ENCODE peak calls at places on chromosomes 3 and 15, in six cellular contexts. U is stimulated activated CD8-positive, alpha-beta memory T cell treated with anti-CD3 and anti-CD28 coated beads, Interleukin-4, amount 100 ng/mL, for 1 hour; L is amniotic stem cell; D is T1000; H is cardiac fibroblast; B is T-helper 9 cell. J is an unnamed sample.

GRCh38 chr3:5645311-5646029 is 458.0 kb downstream of the EDEM1 start:
- DNase-seq in U (no peak), L (no peak), D (no peak), H (no peak), B (no peak), J (no peak)

GRCh38 chr15:24985224-24985623 is 30.4 kb downstream of the SNRPN start:
- DNase-seq in L (no peak), D (no peak), B (no peak), H (no peak), U (no peak), J (no peak)

GRCh38 chr3:30342319-30343060 is 263.9 kb upstream of the TGFBR2 start:
- DNase-seq in U (no peak), D (peak; percentile 37), H (peak; percentile 98), L (peak; percentile 90), B (no peak), J (no peak)

GRCh38 chr15:83766326-83766725 is 112.4 kb downstream of the ADAMTSL3 start:
- DNase-seq in L (no peak), U (no peak), B (no peak), D (no peak), H (peak; percentile 9), J (no peak)

GRCh38 chr15:32956006-32956405 is 238.2 kb downstream of the GREM1 start:
- DNase-seq in D (no peak), B (no peak), H (peak; percentile 91), U (no peak), L (peak; percentile 53), J (no peak)

GRCh38 chr15:85133709-85134108 is 152.1 kb downstream of the PDE8A start:
- DNase-seq in H (no peak), D (no peak), B (no peak), U (no peak), L (no peak), J (no peak)

GRCh38 chr15:82937659-82938058 is 14.9 kb downstream of the HOMER2 start:
- DNase-seq in U (no peak), L (no peak), D (no peak), H (no peak), B (no peak), J (no peak)

GRCh38 chr15:73483053-73483452 is 40.1 kb downstream of the REC114 start:
- DNase-seq in B (no peak), L (no peak), D (no peak), U (no peak), H (no peak), J (no peak)

GRCh38 chr15:93987068-93987467 is 244.3 kb upstream of the MCTP2 start:
- DNase-seq in L (no peak), U (no peak), B (peak; percentile 12), H (no peak), D (no peak), J (peak; percentile 32)

GRCh38 chr3:140303875-140304274 is 368.9 kb downstream of the CLSTN2 start:
- DNase-seq in H (no peak), U (no peak), L (no peak), D (no peak), B (no peak), J (no peak)

GRCh38 chr3:34015204-34016142 is 217.0 kb downstream of the PDCD6IP start:
- DNase-seq in U (no peak), D (no peak), B (no peak), L (no peak), H (peak; percentile 44), J (no peak)

GRCh38 chr3:142595581-142595950 is 627 bp upstream of the PLS1 start:
- DNase-seq in H (peak; percentile 87), L (peak; percentile 62), B (no peak), U (no peak), D (peak; percentile 26), J (no peak)

GRCh38 chr15:101560722-101561583 is 71.4 kb upstream of the PCSK6 start:
- DNase-seq in U (no peak), H (no peak), D (no peak), B (no peak), L (no peak), J (no peak)

GRCh38 chr3:171266034-171266805 is 194.0 kb downstream of the TNIK start:
- DNase-seq in H (no peak), L (no peak), D (no peak), B (no peak), U (no peak), J (no peak)

GRCh38 chr3:130395916-130396315 is 50.4 kb downstream of the COL6A5 start:
- DNase-seq in H (peak; percentile 74), B (no peak), L (no peak), D (peak; percentile 40), U (no peak), J (no peak)

GRCh38 chr3:161914703-161915102 is 418.1 kb downstream of the OTOL1 start:
- DNase-seq in B (no peak), D (no peak), L (peak; percentile 2), H (peak; percentile 80), U (no peak), J (no peak)

GRCh38 chr3:128620268-128620691 is 30.3 kb downstream of the RPN1 start:
- DNase-seq in H (no peak), B (no peak), D (no peak), U (no peak), L (no peak), J (no peak)

GRCh38 chr15:79896634-79897379 is at the start of gene MTHFS:
- DNase-seq in H (peak; percentile 73), D (peak; percentile 61), L (peak; percentile 52), B (peak; percentile 70), U (peak; percentile 60), J (peak; percentile 77)

GRCh38 chr15:31268108-31268501 is 58.5 kb upstream of the KLF13 start:
- DNase-seq in L (no peak), U (no peak), D (no peak), H (no peak), B (no peak), J (no peak)

GRCh38 chr3:64224826-64225606 is at the start of gene PRICKLE2:
- DNase-seq in D (peak; percentile 14), L (peak; percentile 63), H (peak; percentile 95), U (no peak), B (no peak), J (no peak)

GRCh38 chr3:73718326-73719110 is 93.8 kb upstream of the PDZRN3 start:
- DNase-seq in H (no peak), L (no peak), D (no peak), B (no peak), U (no peak), J (no peak)

GRCh38 chr3:41224120-41224806 is 25.0 kb downstream of the CTNNB1 start:
- DNase-seq in B (no peak), D (no peak), U (no peak), H (peak; percentile 96), L (peak; percentile 81), J (no peak)

GRCh38 chr15:49015896-49016295 is 30.4 kb downstream of the SECISBP2L start:
- DNase-seq in L (no peak), D (no peak), B (no peak), U (no peak), H (no peak), J (no peak)

GRCh38 chr3:2652416-2652815 is 457.8 kb downstream of the IL5RA start:
- DNase-seq in L (no peak), U (no peak), B (no peak), H (no peak), D (no peak), J (no peak)

GRCh38 chr15:29018406-29018805 is 132.6 kb downstream of the APBA2 start:
- DNase-seq in H (no peak), B (no peak), D (no peak), L (no peak), U (no peak), J (no peak)

GRCh38 chr15:65730560-65731172 is 61.4 kb downstream of the DENND4A start:
- DNase-seq in H (peak; percentile 69), D (no peak), B (no peak), U (no peak), L (no peak), J (no peak)

GRCh38 chr3:157239082-157239704 is 79.2 kb upstream of the CCNL1 start:
- DNase-seq in H (peak; percentile 74), L (peak; percentile 26), B (peak; percentile 45), D (no peak), U (peak; percentile 46), J (peak; percentile 65)

GRCh38 chr15:81531141-81531592 is 157.2 kb upstream of the TMC3 start:
- DNase-seq in U (no peak), H (peak; percentile 14), D (no peak), L (peak; percentile 9), B (no peak), J (no peak)

GRCh38 chr3:165503346-165503745 is 307.2 kb upstream of the SLITRK3 start:
- DNase-seq in L (no peak), D (no peak), H (no peak), B (no peak), U (no peak), J (no peak)

GRCh38 chr15:40285151-40285898 is 2.5 kb upstream of the ANKRD63 start:
- DNase-seq in D (no peak), H (no peak), U (no peak), L (no peak), B (no peak), J (no peak)

GRCh38 chr3:14224895-14225294 is 46.3 kb downstream of the LSM3 start:
- DNase-seq in U (no peak), H (peak; percentile 71), L (no peak), B (no peak), D (peak; percentile 83), J (no peak)

GRCh38 chr15:79922512-79923067 is 25.8 kb upstream of the MTHFS start:
- DNase-seq in U (no peak), D (no peak), L (no peak), B (no peak), H (no peak), J (no peak)

GRCh38 chr3:36954452-36955134 is 9.7 kb upstream of the TRANK1 start:
- DNase-seq in B (no peak), D (no peak), L (no peak), H (no peak), U (no peak), J (no peak)